ENCODE peak calls at places on chromosomes 16 and 17, in eight cellular contexts. One of them, this sample, is unnamed.

GRCh38 chr16:28317040-28317880 is 24.9 kb downstream of the SBK1 start:
- DNase-seq in sigmoid colon: no peak
- DNase-seq in GM23338: peak
- DNase-seq in transverse colon: peak
- DNase-seq in upper lobe of left lung: peak
- DNase-seq in Panc1: no peak
- DNase-seq in spleen: peak
- DNase-seq in K562: peak
- DNase-seq in this sample: peak

GRCh38 chr17:7922499-7923289 is 6.6 kb upstream of the RNF227 start:
- DNase-seq in K562: no peak
- DNase-seq in GM23338: peak
- DNase-seq in sigmoid colon: peak
- DNase-seq in Panc1: no peak
- DNase-seq in spleen: peak
- DNase-seq in transverse colon: peak
- DNase-seq in upper lobe of left lung: peak
- DNase-seq in this sample: no peak

GRCh38 chr16:7021653-7022275 is 310.9 kb upstream of the RBFOX1 start:
- DNase-seq in upper lobe of left lung: no peak
- DNase-seq in spleen: no peak
- DNase-seq in K562: no peak
- DNase-seq in GM23338: no peak
- DNase-seq in transverse colon: no peak
- DNase-seq in Panc1: no peak
- DNase-seq in sigmoid colon: no peak
- DNase-seq in this sample: no peak

GRCh38 chr16:67202426-67202825 is 3.5 kb downstream of the ELMO3 start:
- DNase-seq in K562: no peak
- DNase-seq in upper lobe of left lung: no peak
- DNase-seq in transverse colon: no peak
- DNase-seq in Panc1: no peak
- DNase-seq in sigmoid colon: no peak
- DNase-seq in spleen: no peak
- DNase-seq in GM23338: no peak
- DNase-seq in this sample: no peak

GRCh38 chr16:80144191-80144590 is 396.6 kb upstream of the DYNLRB2 start:
- DNase-seq in transverse colon: no peak
- DNase-seq in sigmoid colon: no peak
- DNase-seq in GM23338: no peak
- DNase-seq in Panc1: no peak
- DNase-seq in upper lobe of left lung: no peak
- DNase-seq in K562: no peak
- DNase-seq in spleen: no peak
- DNase-seq in this sample: no peak

GRCh38 chr17:42112552-42113176 is at the start of gene DHX58:
- DNase-seq in transverse colon: peak
- DNase-seq in GM23338: peak
- DNase-seq in Panc1: no peak
- DNase-seq in upper lobe of left lung: peak
- DNase-seq in sigmoid colon: peak
- DNase-seq in spleen: peak
- DNase-seq in K562: peak
- DNase-seq in this sample: no peak

GRCh38 chr16:84117482-84117843 is 721 bp upstream of the MBTPS1 start:
- DNase-seq in Panc1: no peak
- DNase-seq in transverse colon: no peak
- DNase-seq in K562: peak
- DNase-seq in spleen: no peak
- DNase-seq in upper lobe of left lung: no peak
- DNase-seq in sigmoid colon: no peak
- DNase-seq in GM23338: peak
- DNase-seq in this sample: peak

GRCh38 chr16:89498839-89499238 is 8.5 kb upstream of the ANKRD11 start:
- DNase-seq in transverse colon: peak
- DNase-seq in upper lobe of left lung: no peak
- DNase-seq in spleen: no peak
- DNase-seq in sigmoid colon: peak
- DNase-seq in GM23338: no peak
- DNase-seq in K562: no peak
- DNase-seq in Panc1: no peak
- DNase-seq in this sample: no peak

GRCh38 chr16:19291459-19291858 is 5.9 kb downstream of the CLEC19A start:
- DNase-seq in K562: no peak
- DNase-seq in spleen: no peak
- DNase-seq in Panc1: no peak
- DNase-seq in GM23338: peak
- DNase-seq in transverse colon: no peak
- DNase-seq in upper lobe of left lung: no peak
- DNase-seq in sigmoid colon: no peak
- DNase-seq in this sample: no peak

GRCh38 chr16:87839542-87840461 is 29.5 kb downstream of the SLC7A5 start:
- DNase-seq in GM23338: no peak
- DNase-seq in transverse colon: no peak
- DNase-seq in spleen: no peak
- DNase-seq in Panc1: no peak
- DNase-seq in sigmoid colon: no peak
- DNase-seq in K562: no peak
- DNase-seq in upper lobe of left lung: no peak
- DNase-seq in this sample: no peak

GRCh38 chr17:32016231-32016630 is 9.0 kb downstream of the LRRC37B start:
- DNase-seq in sigmoid colon: no peak
- DNase-seq in transverse colon: no peak
- DNase-seq in K562: no peak
- DNase-seq in spleen: no peak
- DNase-seq in GM23338: no peak
- DNase-seq in upper lobe of left lung: no peak
- DNase-seq in Panc1: no peak
- DNase-seq in this sample: no peak

GRCh38 chr17:38748329-38749221 is at the start of gene PCGF2:
- DNase-seq in GM23338: peak
- DNase-seq in K562: peak
- DNase-seq in spleen: peak
- DNase-seq in upper lobe of left lung: peak
- DNase-seq in sigmoid colon: peak
- DNase-seq in transverse colon: peak
- DNase-seq in Panc1: no peak
- DNase-seq in this sample: peak

GRCh38 chr16:27838536-27839175 is 224.9 kb downstream of the GSG1L start:
- DNase-seq in K562: no peak
- DNase-seq in upper lobe of left lung: no peak
- DNase-seq in Panc1: no peak
- DNase-seq in sigmoid colon: peak
- DNase-seq in transverse colon: no peak
- DNase-seq in spleen: peak
- DNase-seq in GM23338: no peak
- DNase-seq in this sample: no peak

GRCh38 chr17:7249830-7250229 is 1.7 kb downstream of the CTDNEP1 start:
- DNase-seq in sigmoid colon: no peak
- DNase-seq in transverse colon: no peak
- DNase-seq in Panc1: no peak
- DNase-seq in spleen: no peak
- DNase-seq in K562: no peak
- DNase-seq in GM23338: no peak
- DNase-seq in upper lobe of left lung: no peak
- DNase-seq in this sample: no peak

GRCh38 chr16:19860146-19861030 is 24.3 kb downstream of the GPRC5B start:
- DNase-seq in spleen: peak
- DNase-seq in transverse colon: no peak
- DNase-seq in Panc1: no peak
- DNase-seq in K562: no peak
- DNase-seq in upper lobe of left lung: no peak
- DNase-seq in sigmoid colon: peak
- DNase-seq in GM23338: peak
- DNase-seq in this sample: no peak

GRCh38 chr16:14600164-14600563 is 29.9 kb downstream of the PARN start:
- DNase-seq in K562: peak
- DNase-seq in sigmoid colon: no peak
- DNase-seq in GM23338: peak
- DNase-seq in transverse colon: no peak
- DNase-seq in spleen: no peak
- DNase-seq in upper lobe of left lung: no peak
- DNase-seq in Panc1: peak
- DNase-seq in this sample: peak

GRCh38 chr16:86479419-86479818 is 30.9 kb upstream of the FOXF1 start:
- DNase-seq in K562: no peak
- DNase-seq in GM23338: no peak
- DNase-seq in Panc1: no peak
- DNase-seq in transverse colon: no peak
- DNase-seq in upper lobe of left lung: no peak
- DNase-seq in spleen: no peak
- DNase-seq in sigmoid colon: peak
- DNase-seq in this sample: no peak

GRCh38 chr17:78787444-78787843 is 5.4 kb upstream of the CYTH1 start:
- DNase-seq in Panc1: no peak
- DNase-seq in GM23338: peak
- DNase-seq in K562: peak
- DNase-seq in upper lobe of left lung: no peak
- DNase-seq in spleen: peak
- DNase-seq in sigmoid colon: no peak
- DNase-seq in transverse colon: no peak
- DNase-seq in this sample: no peak

GRCh38 chr17:83155128-83156081 is 76.0 kb downstream of the METRNL start:
- DNase-seq in sigmoid colon: peak
- DNase-seq in transverse colon: no peak
- DNase-seq in GM23338: no peak
- DNase-seq in Panc1: no peak
- DNase-seq in K562: no peak
- DNase-seq in upper lobe of left lung: peak
- DNase-seq in spleen: peak
- DNase-seq in this sample: peak

GRCh38 chr17:14429084-14429483 is 128.2 kb downstream of the HS3ST3B1 start:
- DNase-seq in transverse colon: no peak
- DNase-seq in Panc1: no peak
- DNase-seq in K562: no peak
- DNase-seq in upper lobe of left lung: no peak
- DNase-seq in sigmoid colon: no peak
- DNase-seq in spleen: no peak
- DNase-seq in GM23338: no peak
- DNase-seq in this sample: no peak

GRCh38 chr17:3558603-3559269 is 1.1 kb upstream of the TRPV3 start:
- DNase-seq in sigmoid colon: no peak
- DNase-seq in K562: no peak
- DNase-seq in spleen: peak
- DNase-seq in transverse colon: peak
- DNase-seq in GM23338: no peak
- DNase-seq in Panc1: no peak
- DNase-seq in upper lobe of left lung: no peak
- DNase-seq in this sample: no peak
- TF ChIP-seq POLR2AphosphoS5 in sigmoid colon: no peak
- TF ChIP-seq POLR2AphosphoS5 in K562: no peak
- TF ChIP-seq POLR2AphosphoS5 in spleen: peak
- TF ChIP-seq POLR2AphosphoS5 in transverse colon: peak
- TF ChIP-seq POLR2AphosphoS5 in GM23338: no peak
- TF ChIP-seq POLR2AphosphoS5 in Panc1: no peak
- TF ChIP-seq POLR2AphosphoS5 in upper lobe of left lung: no peak
- TF ChIP-seq POLR2AphosphoS5 in this sample: no peak

GRCh38 chr16:57341441-57342303 is 16.9 kb upstream of the CCL22 start:
- DNase-seq in GM23338: no peak
- DNase-seq in upper lobe of left lung: peak
- DNase-seq in sigmoid colon: no peak
- DNase-seq in K562: no peak
- DNase-seq in spleen: no peak
- DNase-seq in transverse colon: peak
- DNase-seq in Panc1: no peak
- DNase-seq in this sample: peak
- TF ChIP-seq POLR2AphosphoS5 in GM23338: no peak
- TF ChIP-seq POLR2AphosphoS5 in upper lobe of left lung: no peak
- TF ChIP-seq POLR2AphosphoS5 in sigmoid colon: peak
- TF ChIP-seq POLR2AphosphoS5 in K562: no peak
- TF ChIP-seq POLR2AphosphoS5 in spleen: no peak
- TF ChIP-seq POLR2AphosphoS5 in transverse colon: no peak
- TF ChIP-seq POLR2AphosphoS5 in Panc1: no peak
- TF ChIP-seq POLR2AphosphoS5 in this sample: peak

DNA sequence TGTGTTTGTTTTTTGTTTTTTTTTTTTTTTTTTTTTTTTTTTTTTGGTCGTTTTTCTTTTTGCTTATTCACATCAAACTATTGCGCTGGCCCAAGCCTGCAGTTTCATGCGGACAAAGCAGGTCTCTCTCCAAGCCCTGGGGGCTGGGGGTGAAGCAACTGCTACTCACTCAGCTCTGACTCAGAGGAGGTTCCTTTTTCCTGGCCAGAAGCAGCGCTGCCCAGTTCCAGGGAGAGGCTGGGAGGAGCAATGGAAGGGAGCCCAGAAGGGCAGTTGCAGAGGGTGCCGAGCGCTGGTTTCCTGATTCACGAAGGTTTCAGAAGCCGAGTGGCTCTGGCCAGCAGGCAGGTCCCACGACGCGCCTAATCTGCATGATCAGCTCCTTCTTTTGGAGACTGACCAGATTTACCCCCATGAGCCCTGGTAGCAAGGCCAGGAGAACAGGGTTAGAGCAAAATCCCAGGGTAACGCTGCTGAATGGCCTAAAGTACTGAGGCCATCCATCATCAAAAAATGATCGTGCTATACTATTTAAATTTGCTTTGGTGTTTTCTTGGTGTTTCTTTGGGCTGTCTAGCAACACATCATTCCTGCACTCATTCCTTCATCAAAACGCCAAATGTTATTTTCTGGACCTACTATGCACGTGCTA is 144.7 kb upstream of the SOX9 start:
- DNase-seq in transverse colon: peak
- DNase-seq in spleen: no peak
- DNase-seq in Panc1: peak
- DNase-seq in K562: no peak
- DNase-seq in GM23338: peak
- DNase-seq in sigmoid colon: peak
- DNase-seq in upper lobe of left lung: peak
- DNase-seq in this sample: peak
- TF ChIP-seq POLR2AphosphoS5 in transverse colon: no peak
- TF ChIP-seq POLR2AphosphoS5 in spleen: no peak
- TF ChIP-seq POLR2AphosphoS5 in Panc1: no peak
- TF ChIP-seq POLR2AphosphoS5 in K562: no peak
- TF ChIP-seq POLR2AphosphoS5 in GM23338: no peak
- TF ChIP-seq POLR2AphosphoS5 in sigmoid colon: peak
- TF ChIP-seq POLR2AphosphoS5 in upper lobe of left lung: no peak
- TF ChIP-seq POLR2AphosphoS5 in this sample: no peak

DNA sequence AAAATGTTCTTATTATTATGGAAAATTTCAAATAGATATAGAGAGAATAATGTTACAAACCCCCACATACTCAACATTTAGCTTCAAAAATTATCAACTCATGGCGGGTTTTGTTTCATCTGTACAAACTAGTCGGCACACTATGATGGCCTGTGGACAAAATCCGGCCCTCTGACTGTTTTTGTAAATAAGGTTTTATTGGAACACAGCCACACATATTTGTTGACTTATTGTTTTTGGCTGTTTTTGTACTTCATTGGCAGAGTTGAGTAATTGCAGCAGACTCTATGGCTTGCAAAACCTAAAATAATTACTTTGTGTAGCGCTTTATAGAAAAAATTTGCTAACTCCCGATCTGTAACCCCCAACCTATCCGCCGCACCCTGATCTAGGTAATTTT is 41.4 kb upstream of the CLEC18A start:
- DNase-seq in sigmoid colon: no peak
- DNase-seq in K562: no peak
- DNase-seq in transverse colon: no peak
- DNase-seq in Panc1: no peak
- DNase-seq in upper lobe of left lung: no peak
- DNase-seq in GM23338: no peak
- DNase-seq in spleen: no peak
- DNase-seq in this sample: no peak
- TF ChIP-seq POLR2AphosphoS5 in sigmoid colon: no peak
- TF ChIP-seq POLR2AphosphoS5 in K562: no peak
- TF ChIP-seq POLR2AphosphoS5 in transverse colon: no peak
- TF ChIP-seq POLR2AphosphoS5 in Panc1: no peak
- TF ChIP-seq POLR2AphosphoS5 in upper lobe of left lung: no peak
- TF ChIP-seq POLR2AphosphoS5 in GM23338: no peak
- TF ChIP-seq POLR2AphosphoS5 in spleen: no peak
- TF ChIP-seq POLR2AphosphoS5 in this sample: no peak

GRCh38 chr16:10923146-10923649 is 19.1 kb downstream of the DEXI start:
- DNase-seq in GM23338: peak
- DNase-seq in upper lobe of left lung: no peak
- DNase-seq in K562: no peak
- DNase-seq in Panc1: no peak
- DNase-seq in spleen: no peak
- DNase-seq in sigmoid colon: no peak
- DNase-seq in transverse colon: no peak
- DNase-seq in this sample: no peak
- TF ChIP-seq POLR2AphosphoS5 in GM23338: no peak
- TF ChIP-seq POLR2AphosphoS5 in upper lobe of left lung: no peak
- TF ChIP-seq POLR2AphosphoS5 in K562: no peak
- TF ChIP-seq POLR2AphosphoS5 in Panc1: no peak
- TF ChIP-seq POLR2AphosphoS5 in spleen: peak
- TF ChIP-seq POLR2AphosphoS5 in sigmoid colon: no peak
- TF ChIP-seq POLR2AphosphoS5 in transverse colon: no peak
- TF ChIP-seq POLR2AphosphoS5 in this sample: no peak

This sample was measured in SK-N-SH.